ENCODE peak calls at places on chromosomes 2 and 18, in ten cellular contexts. Q is kidney, T is iPS DF 6.9, A is thyroid gland, D is OCI-LY7, N is lower lobe of right lung, G is osteoblast, K is psoas muscle, V is Caco-2, S is esophagus squamous epithelium. U is an unnamed sample. For H3K9me3, the result is how much of the 10 kb centered on the place peaks cover.

GRCh38 chr2:201938151-201938815 is 95.4 kb upstream of the FZD7 start:
- DNase-seq in V (peak), G (no peak), A (no peak), Q (no peak), D (no peak), K (no peak), T (no peak), S (no peak), N (no peak), U (no peak)

GRCh38 chr2:26495705-26496271 is 17.9 kb upstream of the OTOF start:
- DNase-seq in D (no peak), K (no peak), S (no peak), A (peak), V (peak), Q (peak), G (no peak), T (no peak), N (no peak), U (no peak)

GRCh38 chr2:216532562-216532961 is 33.9 kb downstream of the RPL37A start:
- DNase-seq in V (no peak), G (no peak), D (no peak), K (no peak), A (no peak), Q (no peak), S (no peak), N (no peak), T (no peak), U (no peak)

GRCh38 chr2:139872503-139872902 is 1092.3 kb upstream of the NXPH2 start:
- DNase-seq in K (no peak), T (no peak), Q (no peak), G (no peak), D (no peak), V (no peak), A (no peak), S (no peak), N (no peak), U (no peak)

GRCh38 chr2:144834954-144835633 is 315.2 kb upstream of the ZEB2 start:
- DNase-seq in T (no peak), S (no peak), G (no peak), V (no peak), Q (peak), K (peak), D (no peak), A (peak), N (no peak), U (no peak)

GRCh38 chr2:176614049-176614448 is 344.8 kb downstream of the MTX2 start:
- DNase-seq in K (no peak), S (no peak), G (no peak), N (no peak), D (no peak), Q (no peak), T (no peak), V (no peak), A (no peak), U (no peak)

GRCh38 chr2:70005752-70006446 is 44.5 kb upstream of the ASPRV1 start:
- DNase-seq in D (no peak), S (no peak), G (no peak), T (no peak), N (no peak), K (no peak), A (no peak), Q (peak), V (no peak), U (no peak)

GRCh38 chr18:27844416-27844792 is 332.5 kb downstream of the CDH2 start:
- DNase-seq in K (no peak), S (no peak), N (no peak), D (no peak), A (no peak), G (no peak), V (no peak), Q (no peak), T (no peak), U (no peak)

GRCh38 chr2:238242731-238243495 is 3.1 kb upstream of the HES6 start:
- DNase-seq in A (no peak), D (no peak), S (no peak), T (no peak), N (no peak), G (no peak), K (peak), Q (no peak), V (no peak), U (no peak)

GRCh38 chr18:55748227-55748738 is 160.3 kb upstream of the TCF4 start:
- DNase-seq in G (no peak), Q (no peak), T (no peak), N (no peak), S (no peak), A (no peak), K (no peak), D (no peak), V (peak), U (no peak)

GRCh38 chr2:114316532-114317300 is 125.7 kb upstream of the DPP10 start:
- DNase-seq in S (no peak), K (no peak), D (no peak), Q (no peak), A (peak), G (no peak), T (no peak), V (no peak), N (no peak), U (no peak)

DNA sequence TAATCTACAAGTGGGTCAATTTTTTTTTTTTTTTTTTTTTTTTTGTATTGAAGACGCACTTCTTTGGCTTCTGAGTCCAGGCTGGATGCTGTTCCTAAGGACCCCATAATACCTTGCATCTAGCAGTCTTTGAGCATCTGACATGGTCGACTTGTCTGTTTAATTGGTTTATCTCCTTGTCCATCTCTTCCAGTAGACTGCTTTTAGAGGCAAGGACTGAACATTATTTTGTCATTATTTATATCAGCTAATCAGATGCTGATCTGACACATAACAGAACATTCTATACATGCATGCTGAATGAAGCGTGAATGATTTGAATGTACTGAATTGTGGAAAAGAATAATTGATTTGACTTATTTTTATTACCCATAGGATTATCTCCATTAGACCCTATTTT is 118.7 kb downstream of the CDH7 start:
- DNase-seq in G (no peak), K (no peak), N (no peak), D (no peak), S (no peak), A (no peak), Q (no peak), V (no peak), T (no peak), U (no peak)
- H3K9me3 ChIP-seq in G (under half), K (under half), N (under half), D (under half), S (under half), A (under half), Q (under half), V (under half), T (under half), U (under half)

DNA sequence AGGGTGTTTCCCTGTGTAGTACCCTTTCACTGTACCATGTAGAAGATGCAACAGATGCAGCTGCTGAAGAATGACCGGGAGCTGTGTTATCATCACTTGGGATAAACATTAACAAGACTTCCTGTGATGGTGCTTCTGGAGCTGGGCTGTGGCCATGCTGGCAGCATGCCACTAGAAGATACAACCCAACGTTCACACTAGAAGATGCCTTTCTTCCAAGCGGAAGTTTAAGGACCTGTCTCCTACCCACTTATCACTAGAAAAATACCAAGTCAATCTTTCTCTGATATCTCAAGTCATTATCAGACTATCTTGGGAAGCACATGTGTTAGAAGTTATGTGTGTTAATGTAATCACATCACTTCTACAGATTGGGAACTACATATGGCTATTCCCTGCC is 953.5 kb downstream of the CNTNAP5 start:
- DNase-seq in Q (no peak), T (no peak), A (no peak), G (no peak), D (no peak), V (no peak), K (no peak), S (no peak), N (no peak), U (no peak)
- H3K9me3 ChIP-seq in Q (under half), T (under half), A (under half), G (under half), D (under half), V (under half), K (under half), S (under half), N (under half), U (under half)

DNA sequence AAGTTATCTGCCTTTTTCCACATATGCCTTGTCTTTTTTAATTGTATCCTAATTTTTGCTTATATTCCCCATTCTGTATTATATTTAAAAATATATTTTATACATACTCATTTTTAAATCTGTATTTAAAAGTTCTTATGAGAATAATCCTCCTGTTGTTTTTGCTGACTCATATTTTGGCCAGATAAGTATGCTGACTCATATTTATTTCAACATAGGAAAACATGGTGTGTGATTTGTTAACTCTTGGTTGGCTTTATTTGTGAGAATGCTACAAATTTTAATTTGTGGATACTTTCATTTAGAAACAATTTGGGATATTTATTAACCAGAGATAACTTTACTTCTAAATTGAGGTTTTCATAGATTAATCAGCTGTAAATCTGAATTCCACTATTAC is 587.7 kb downstream of the CPS1 start:
- DNase-seq in N (no peak), D (no peak), Q (no peak), T (no peak), A (no peak), K (no peak), G (no peak), V (no peak), S (no peak), U (no peak)
- H3K9me3 ChIP-seq in N (under half), D (under half), Q (under half), T (under half), A (under half), K (under half), G (under half), V (under half), S (under half), U (under half)

GRCh38 chr18:73476021-73476420 is 608.2 kb upstream of the NETO1 start:
- DNase-seq in A (no peak), T (no peak), Q (no peak), K (no peak), G (no peak), N (no peak), D (no peak), S (no peak), V (no peak), U (no peak)

GRCh38 chr18:73479472-73479871 is 611.7 kb upstream of the NETO1 start:
- DNase-seq in A (no peak), S (no peak), N (no peak), T (no peak), D (no peak), G (no peak), K (no peak), V (no peak), Q (no peak), U (no peak)

DNA sequence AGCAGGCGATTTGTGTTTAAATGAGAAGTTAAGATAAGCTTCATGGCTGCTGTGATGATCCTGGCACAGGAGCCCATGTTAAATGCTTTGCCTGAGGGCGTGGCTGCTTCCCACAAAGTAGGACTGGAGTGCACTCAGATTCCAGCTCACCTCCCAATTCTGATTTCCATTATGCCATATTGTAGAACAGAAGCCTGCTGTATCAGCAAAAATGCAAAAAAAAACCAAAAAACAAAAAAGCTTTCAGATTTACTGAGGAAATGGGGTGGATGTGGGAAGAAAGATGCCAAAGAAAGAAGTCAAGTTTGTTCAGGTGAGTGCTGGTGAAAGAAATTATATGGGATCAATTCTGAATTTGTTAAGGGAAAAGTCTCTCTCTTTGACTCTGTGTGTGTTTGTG is 610.4 kb upstream of the NETO1 start:
- DNase-seq in G (no peak), Q (no peak), A (no peak), K (no peak), T (no peak), N (no peak), V (no peak), S (no peak), D (no peak), U (no peak)
- H3K9me3 ChIP-seq in G (under half), Q (under half), A (under half), K (under half), T (under half), N (under half), V (under half), S (under half), D (under half), U (under half)

GRCh38 chr2:96685285-96685591 is 42.7 kb downstream of the FER1L5 start:
- DNase-seq in G (peak), D (no peak), V (no peak), S (no peak), Q (no peak), N (no peak), A (peak), K (no peak), T (no peak), U (no peak)
- H3K9me3 ChIP-seq in G (under half), D (under half), V (under half), S (under half), Q (under half), N (under half), A (under half), K (under half), T (under half), U (under half)

GRCh38 chr2:2569836-2570235 is 238.8 kb upstream of the MYT1L start:
- DNase-seq in G (no peak), S (no peak), K (no peak), T (no peak), V (no peak), D (no peak), A (no peak), Q (no peak), N (no peak), U (no peak)
- H3K9me3 ChIP-seq in G (under half), S (under half), K (under half), T (under half), V (under half), D (under half), A (under half), Q (under half), N (under half), U (under half)

DNA sequence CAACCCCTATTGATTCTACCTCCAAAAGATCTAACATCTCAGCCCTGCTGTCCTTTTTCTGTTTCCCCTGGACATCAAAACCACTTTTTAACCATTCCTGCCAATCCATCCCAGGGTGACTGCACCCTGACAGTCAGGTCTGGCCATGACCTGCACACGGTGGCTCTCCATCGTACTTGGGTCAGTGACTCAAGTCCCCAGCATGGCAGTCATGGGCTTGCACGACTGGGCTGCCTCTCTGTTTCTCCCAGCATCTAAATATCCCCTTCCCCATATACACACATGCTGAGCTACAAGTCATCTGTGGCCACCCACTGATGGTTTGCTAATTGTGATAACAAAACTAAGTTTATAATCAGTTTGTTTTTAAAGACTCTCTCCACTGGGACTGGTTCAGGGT is 6.6 kb downstream of the NCK2 start:
- DNase-seq in T (no peak), S (no peak), G (no peak), N (no peak), V (no peak), A (no peak), D (no peak), Q (no peak), K (no peak), U (no peak)
- H3K9me3 ChIP-seq in T (under half), S (under half), G (under half), N (under half), V (under half), A (under half), D (under half), Q (under half), K (under half), U (under half)

DNA sequence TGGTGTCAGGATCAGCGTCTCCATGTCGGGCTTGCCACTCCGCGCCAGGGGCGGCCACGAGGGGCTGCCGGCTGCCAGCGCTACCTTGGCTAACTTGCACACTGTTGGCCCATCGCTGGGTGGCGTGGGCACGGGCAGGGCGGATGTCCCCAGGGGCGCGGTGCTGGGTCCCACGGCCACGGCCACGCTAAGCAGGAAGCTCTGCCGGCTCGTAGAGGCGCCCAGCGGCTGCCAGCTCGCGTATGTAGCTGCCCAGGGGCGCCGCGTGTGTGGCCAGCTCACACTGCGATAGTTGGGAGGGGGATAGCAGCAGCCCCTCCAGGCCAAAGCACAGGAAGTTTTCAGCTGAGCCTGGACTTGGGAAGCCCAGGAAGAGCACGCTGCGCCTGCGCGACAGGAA is 249.4 kb downstream of the ANKRD30B start:
- DNase-seq in N (no peak), T (no peak), V (no peak), G (no peak), K (no peak), Q (peak), D (no peak), S (no peak), A (no peak), U (no peak)
- H3K9me3 ChIP-seq in N (under half), T (under half), V (under half), G (under half), K (under half), Q (under half), D (under half), S (under half), A (under half), U (under half)

GRCh38 chr2:73292906-73293533 is 328 bp downstream of the EGR4 start:
- DNase-seq in N (no peak), D (no peak), S (no peak), A (no peak), Q (peak), V (peak), K (no peak), T (no peak), G (peak), U (peak)

GRCh38 chr2:73290049-73290839 is 3.1 kb downstream of the EGR4 start:
- DNase-seq in T (no peak), D (peak), V (peak), S (no peak), K (no peak), N (no peak), G (peak), Q (no peak), A (no peak), U (no peak)

GRCh38 chr2:73291093-73291460 is 2.3 kb downstream of the EGR4 start:
- DNase-seq in Q (peak), A (peak), D (no peak), N (peak), G (peak), V (peak), T (no peak), K (peak), S (no peak), U (peak)

GRCh38 chr2:73292316-73292905 is 937 bp downstream of the EGR4 start:
- DNase-seq in T (no peak), Q (peak), S (no peak), G (peak), K (no peak), V (no peak), D (no peak), N (no peak), A (no peak), U (no peak)

DNA sequence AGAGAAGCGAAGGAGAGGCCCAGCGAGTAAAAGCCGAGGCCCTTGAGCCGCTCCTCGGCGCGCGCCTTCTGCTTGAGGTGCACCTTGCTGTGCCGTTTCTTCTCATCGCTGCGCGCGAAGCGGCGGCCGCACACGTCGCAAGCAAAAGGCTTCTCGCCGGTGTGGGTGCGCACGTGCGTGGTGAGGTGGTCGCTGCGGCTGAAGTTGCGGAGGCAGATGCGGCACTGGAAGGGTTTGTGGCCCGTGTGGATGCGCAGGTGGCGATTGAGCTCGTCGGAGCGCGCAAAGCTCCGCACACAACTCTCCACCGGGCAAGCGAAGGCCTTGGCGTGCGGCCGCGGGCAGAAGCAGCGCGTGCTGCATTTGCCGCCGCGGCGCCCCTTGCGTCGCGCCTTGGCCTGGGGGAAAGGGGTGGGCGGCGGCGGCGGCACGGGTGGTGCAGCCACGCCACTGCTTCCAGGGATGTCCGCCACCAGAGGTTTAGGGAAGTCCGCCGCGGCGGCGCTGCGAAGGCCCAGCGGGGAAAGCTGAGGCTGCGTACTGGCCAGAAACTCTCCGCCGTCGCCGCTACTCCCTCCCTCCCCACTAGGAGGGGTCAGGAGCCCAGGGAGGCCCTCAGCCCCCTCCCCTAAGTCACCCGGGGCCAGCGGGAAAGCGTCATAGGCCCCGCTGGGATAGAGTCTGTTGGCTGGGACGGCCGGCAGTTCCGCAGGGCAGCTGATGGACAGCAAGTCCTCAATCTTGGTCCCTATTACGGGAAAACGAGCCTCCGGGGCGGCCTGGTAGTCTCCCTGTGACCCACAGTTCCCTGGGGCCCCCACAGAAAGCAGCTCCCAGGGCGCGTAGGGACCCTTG is 1.7 kb downstream of the EGR4 start:
- DNase-seq in Q (peak), S (no peak), K (no peak), T (no peak), D (no peak), A (no peak), N (peak), G (peak), V (peak), U (peak)
- H3K9me3 ChIP-seq in Q (under half), S (under half), K (under half), T (under half), D (under half), A (under half), N (under half), G (under half), V (under half), U (under half)